ENCODE peak calls at places on chromosome 12, in seven cellular contexts. Z is K562, Y is SK-N-SH, I is HepG2, E is NT2/D1, T is H1, X is GM12878. Q is an unnamed sample.
A peak's percentile ranks its signal among the peaks of the same experiment; 100 is the strongest.

GRCh38 chr12:73421832-73422231 is 1115.8 kb upstream of the ATXN7L3B start:
- DNase-seq in Z (no peak), Y (no peak), I (no peak), E (no peak), T (no peak), X (no peak), Q (no peak)

GRCh38 chr12:20520572-20520971 is 152.2 kb downstream of the PDE3A start:
- DNase-seq in Z (no peak), Y (no peak), I (no peak), E (no peak), T (no peak), X (no peak), Q (no peak)

GRCh38 chr12:3491938-3492867 is 1.2 kb downstream of the PRMT8 start:
- DNase-seq in Z (peak; percentile 71), Y (peak; percentile 80), I (peak; percentile 2), E (peak; percentile 96), T (peak; percentile 51), X (no peak), Q (no peak)

GRCh38 chr12:123767613-123768012 is 5.5 kb downstream of the DNAH10 start:
- DNase-seq in Z (no peak), Y (no peak), I (no peak), E (no peak), T (no peak), X (peak; percentile 78), Q (no peak)

GRCh38 chr12:104177663-104178501 is 37.7 kb upstream of the TXNRD1 start:
- DNase-seq in Z (peak; percentile 31), Y (peak; percentile 27), I (peak; percentile 8), E (no peak), T (no peak), X (no peak), Q (peak; percentile 33)

GRCh38 chr12:103310871-103311270 is 184.9 kb downstream of the C12orf42 start:
- DNase-seq in Z (no peak), Y (no peak), I (no peak), E (no peak), T (no peak), X (no peak), Q (no peak)

GRCh38 chr12:105596731-105597130 is 266.2 kb downstream of the C12orf75 start:
- DNase-seq in Z (no peak), Y (no peak), I (no peak), E (no peak), T (no peak), X (no peak), Q (no peak)

GRCh38 chr12:124452576-124453391 is 114.6 kb downstream of the NCOR2 start:
- DNase-seq in Z (no peak), Y (no peak), I (no peak), E (no peak), T (no peak), X (no peak), Q (no peak)

GRCh38 chr12:38949363-38949762 is 44.0 kb upstream of the CPNE8 start:
- DNase-seq in Z (no peak), Y (no peak), I (peak; percentile 1), E (no peak), T (no peak), X (no peak), Q (no peak)

GRCh38 chr12:16112626-16113560 is 164.6 kb downstream of the SLC15A5 start:
- DNase-seq in Z (no peak), Y (no peak), I (no peak), E (peak; percentile 84), T (no peak), X (no peak), Q (no peak)

GRCh38 chr12:65977384-65977783 is 153.1 kb downstream of the HMGA2 start:
- DNase-seq in Z (no peak), Y (no peak), I (no peak), E (no peak), T (no peak), X (no peak), Q (no peak)
- TF ChIP-seq YY1 in Z (no peak), Y (no peak), I (no peak), E (no peak), T (no peak), X (no peak), Q (no peak)

GRCh38 chr12:91442535-91442934 is 259.9 kb upstream of the DCN start:
- DNase-seq in Z (no peak), Y (no peak), I (no peak), E (no peak), T (no peak), X (no peak), Q (no peak)
- H3K4me3 ChIP-seq in Z (no peak overlapping the region), Y (no peak overlapping the region), I (no peak overlapping the region), E (no peak overlapping the region), T (no peak overlapping the region), X (no peak overlapping the region), Q (no peak overlapping the region)

GRCh38 chr12:47604474-47604873 is 101.4 kb downstream of the RPAP3 start:
- DNase-seq in Z (no peak), Y (no peak), I (no peak), E (no peak), T (no peak), X (no peak), Q (no peak)
- TF ChIP-seq YY1 in Z (no peak), Y (no peak), I (no peak), E (no peak), T (no peak), X (no peak), Q (no peak)

GRCh38 chr12:26185532-26186320 is 9.6 kb upstream of the SSPN start:
- DNase-seq in Z (no peak), Y (no peak), I (no peak), E (no peak), T (no peak), X (no peak), Q (no peak)
- H3K4me3 ChIP-seq in Z (no peak overlapping the region), Y (no peak overlapping the region), I (no peak overlapping the region), E (no peak overlapping the region), T (no peak overlapping the region), X (no peak overlapping the region), Q (no peak overlapping the region)

GRCh38 chr12:98645572-98646067 is 530 bp downstream of the APAF1 start:
- DNase-seq in Z (peak; percentile 23), Y (no peak), I (no peak), E (no peak), T (no peak), X (no peak), Q (no peak)
- TF ChIP-seq YY1 in Z (no peak), Y (no peak), I (no peak), E (no peak), T (no peak), X (no peak), Q (no peak)

DNA sequence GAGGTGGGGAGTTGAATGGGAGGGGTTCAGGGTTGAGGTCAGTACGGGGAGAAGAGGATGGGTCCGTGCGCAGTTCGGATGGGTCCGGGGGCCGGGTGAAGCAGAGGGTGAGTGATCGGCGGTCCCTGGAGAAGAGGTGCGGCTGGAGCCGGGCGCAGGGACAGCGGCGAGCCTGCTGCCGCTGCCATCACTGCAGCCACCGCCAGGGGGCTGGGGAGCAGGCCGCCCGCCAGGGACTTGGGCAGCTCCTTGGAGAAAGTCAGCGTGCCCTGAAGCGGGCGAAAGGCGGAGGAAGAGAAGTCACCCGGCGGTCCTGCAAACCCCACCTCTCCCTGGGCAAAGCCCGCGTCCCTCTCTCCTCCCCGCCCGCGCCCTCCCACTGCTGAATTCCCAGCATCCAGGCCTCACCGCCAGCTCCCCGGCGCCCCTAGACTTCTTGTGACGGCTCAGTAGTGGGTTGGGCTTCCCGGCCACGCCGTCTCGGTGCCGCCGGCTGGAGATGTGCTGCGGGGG is 6.0 kb upstream of the GPR84 start:
- DNase-seq in Z (peak; percentile 75), Y (peak; percentile 84), I (no peak), E (peak; percentile 76), T (peak; percentile 66), X (no peak), Q (no peak)
- H3K4me3 ChIP-seq in Z (peak overlapping the region; percentile 22), Y (no peak overlapping the region), I (no peak overlapping the region), E (no peak overlapping the region), T (peak overlapping the region; percentile 34), X (no peak overlapping the region), Q (no peak overlapping the region)